ENCODE peak calls at places on chromosomes 3 and 15, in six cellular contexts. One of them, this sample, is unnamed.

GRCh38 chr3:177470200-177470941 is 273.1 kb upstream of the TBL1XR1 start:
- DNase-seq in DMS153: no peak
- DNase-seq in AML-193: no peak
- DNase-seq in NCI-H345: no peak
- DNase-seq in psoas muscle: no peak
- DNase-seq in NCI-H2029: no peak
- DNase-seq in this sample: no peak

GRCh38 chr3:56851966-56852884 is 50.5 kb upstream of the ARHGEF3 start:
- DNase-seq in DMS153: no peak
- DNase-seq in AML-193: no peak
- DNase-seq in NCI-H345: no peak
- DNase-seq in psoas muscle: no peak
- DNase-seq in NCI-H2029: no peak
- DNase-seq in this sample: no peak

GRCh38 chr15:67048281-67049279 is 16.8 kb upstream of the SMAD3 start:
- DNase-seq in DMS153: no peak
- DNase-seq in AML-193: no peak
- DNase-seq in NCI-H345: no peak
- DNase-seq in psoas muscle: no peak
- DNase-seq in NCI-H2029: no peak
- DNase-seq in this sample: peak; percentile 67

GRCh38 chr3:57068437-57069089 is 8.1 kb downstream of the SPATA12 start:
- DNase-seq in DMS153: no peak
- DNase-seq in AML-193: peak; percentile 95
- DNase-seq in NCI-H345: no peak
- DNase-seq in psoas muscle: peak; percentile 58
- DNase-seq in NCI-H2029: no peak
- DNase-seq in this sample: peak; percentile 52

GRCh38 chr3:107387555-107387954 is 10.3 kb downstream of the CCDC54 start:
- DNase-seq in DMS153: no peak
- DNase-seq in AML-193: no peak
- DNase-seq in NCI-H345: no peak
- DNase-seq in psoas muscle: no peak
- DNase-seq in NCI-H2029: no peak
- DNase-seq in this sample: no peak

GRCh38 chr15:41809121-41809520 is 18.8 kb upstream of the JMJD7 start:
- DNase-seq in DMS153: no peak
- DNase-seq in AML-193: no peak
- DNase-seq in NCI-H345: no peak
- DNase-seq in psoas muscle: no peak
- DNase-seq in NCI-H2029: no peak
- DNase-seq in this sample: no peak

GRCh38 chr15:63073497-63074172 is 31.1 kb downstream of the TPM1 start:
- DNase-seq in DMS153: no peak
- DNase-seq in AML-193: no peak
- DNase-seq in NCI-H345: no peak
- DNase-seq in psoas muscle: no peak
- DNase-seq in NCI-H2029: no peak
- DNase-seq in this sample: no peak

GRCh38 chr15:34018021-34018645 is 20.9 kb downstream of the AVEN start:
- DNase-seq in DMS153: no peak
- DNase-seq in AML-193: no peak
- DNase-seq in NCI-H345: no peak
- DNase-seq in psoas muscle: no peak
- DNase-seq in NCI-H2029: no peak
- DNase-seq in this sample: no peak

GRCh38 chr3:43641306-43642114 is 19.7 kb upstream of the ANO10 start:
- DNase-seq in DMS153: no peak
- DNase-seq in AML-193: peak; percentile 94
- DNase-seq in NCI-H345: no peak
- DNase-seq in psoas muscle: no peak
- DNase-seq in NCI-H2029: no peak
- DNase-seq in this sample: no peak

GRCh38 chr3:72664576-72664975 is 183.7 kb downstream of the SHQ1 start:
- DNase-seq in DMS153: no peak
- DNase-seq in AML-193: no peak
- DNase-seq in NCI-H345: no peak
- DNase-seq in psoas muscle: no peak
- DNase-seq in NCI-H2029: no peak
- DNase-seq in this sample: no peak

This sample was measured in lung.